ENCODE peak calls at places on chromosomes 5 and 9, in eight cellular contexts. One of them, this sample, is unnamed.

GRCh38 chr5:173770637-173771036 is 117.5 kb upstream of the CPEB4 start:
- DNase-seq in Daoy: no peak
- DNase-seq in activated T-cell treated with anti-CD3 and anti-CD28 coated beads for 1 hour: no peak
- DNase-seq in adipocyte: no peak
- DNase-seq in RPMI7951: no peak
- DNase-seq in stimulated activated CD8-positive, alpha-beta memory T cell treated with anti-CD3 and anti-CD28 coated beads, Interleukin-15, amount 100 ng/mL, for 24 hours: no peak
- DNase-seq in hepatocyte: no peak
- DNase-seq in kidney: no peak
- DNase-seq in this sample: no peak

GRCh38 chr5:158522761-158523160 is 577.0 kb downstream of the EBF1 start:
- DNase-seq in Daoy: no peak
- DNase-seq in activated T-cell treated with anti-CD3 and anti-CD28 coated beads for 1 hour: no peak
- DNase-seq in adipocyte: peak
- DNase-seq in RPMI7951: no peak
- DNase-seq in stimulated activated CD8-positive, alpha-beta memory T cell treated with anti-CD3 and anti-CD28 coated beads, Interleukin-15, amount 100 ng/mL, for 24 hours: no peak
- DNase-seq in hepatocyte: no peak
- DNase-seq in kidney: no peak
- DNase-seq in this sample: no peak

GRCh38 chr9:124881138-124881743 is 19.3 kb downstream of the ARPC5L start:
- DNase-seq in Daoy: no peak
- DNase-seq in activated T-cell treated with anti-CD3 and anti-CD28 coated beads for 1 hour: no peak
- DNase-seq in adipocyte: no peak
- DNase-seq in RPMI7951: no peak
- DNase-seq in stimulated activated CD8-positive, alpha-beta memory T cell treated with anti-CD3 and anti-CD28 coated beads, Interleukin-15, amount 100 ng/mL, for 24 hours: no peak
- DNase-seq in hepatocyte: no peak
- DNase-seq in kidney: no peak
- DNase-seq in this sample: no peak

GRCh38 chr5:142095035-142095434 is 13.5 kb upstream of the NDFIP1 start:
- DNase-seq in Daoy: no peak
- DNase-seq in activated T-cell treated with anti-CD3 and anti-CD28 coated beads for 1 hour: no peak
- DNase-seq in adipocyte: no peak
- DNase-seq in RPMI7951: no peak
- DNase-seq in stimulated activated CD8-positive, alpha-beta memory T cell treated with anti-CD3 and anti-CD28 coated beads, Interleukin-15, amount 100 ng/mL, for 24 hours: no peak
- DNase-seq in hepatocyte: no peak
- DNase-seq in kidney: no peak
- DNase-seq in this sample: no peak

GRCh38 chr9:88826651-88827245 is 164.5 kb upstream of the S1PR3 start:
- DNase-seq in Daoy: peak
- DNase-seq in activated T-cell treated with anti-CD3 and anti-CD28 coated beads for 1 hour: no peak
- DNase-seq in adipocyte: peak
- DNase-seq in RPMI7951: peak
- DNase-seq in stimulated activated CD8-positive, alpha-beta memory T cell treated with anti-CD3 and anti-CD28 coated beads, Interleukin-15, amount 100 ng/mL, for 24 hours: no peak
- DNase-seq in hepatocyte: no peak
- DNase-seq in kidney: no peak
- DNase-seq in this sample: peak

GRCh38 chr5:76927961-76928360 is 24.9 kb upstream of the CRHBP start:
- DNase-seq in Daoy: no peak
- DNase-seq in activated T-cell treated with anti-CD3 and anti-CD28 coated beads for 1 hour: no peak
- DNase-seq in adipocyte: no peak
- DNase-seq in RPMI7951: no peak
- DNase-seq in stimulated activated CD8-positive, alpha-beta memory T cell treated with anti-CD3 and anti-CD28 coated beads, Interleukin-15, amount 100 ng/mL, for 24 hours: no peak
- DNase-seq in hepatocyte: no peak
- DNase-seq in kidney: no peak
- DNase-seq in this sample: no peak

GRCh38 chr9:130579738-130580463 is 524 bp downstream of the FUBP3 start:
- DNase-seq in Daoy: no peak
- DNase-seq in activated T-cell treated with anti-CD3 and anti-CD28 coated beads for 1 hour: no peak
- DNase-seq in adipocyte: peak
- DNase-seq in RPMI7951: no peak
- DNase-seq in stimulated activated CD8-positive, alpha-beta memory T cell treated with anti-CD3 and anti-CD28 coated beads, Interleukin-15, amount 100 ng/mL, for 24 hours: no peak
- DNase-seq in hepatocyte: no peak
- DNase-seq in kidney: no peak
- DNase-seq in this sample: no peak

GRCh38 chr5:398475-399295 is 44.3 kb upstream of the EXOC3 start:
- DNase-seq in Daoy: no peak
- DNase-seq in activated T-cell treated with anti-CD3 and anti-CD28 coated beads for 1 hour: no peak
- DNase-seq in adipocyte: no peak
- DNase-seq in RPMI7951: no peak
- DNase-seq in stimulated activated CD8-positive, alpha-beta memory T cell treated with anti-CD3 and anti-CD28 coated beads, Interleukin-15, amount 100 ng/mL, for 24 hours: no peak
- DNase-seq in hepatocyte: peak
- DNase-seq in kidney: no peak
- DNase-seq in this sample: no peak

GRCh38 chr5:96065577-96066385 is 104.1 kb upstream of the ELL2 start:
- DNase-seq in Daoy: no peak
- DNase-seq in activated T-cell treated with anti-CD3 and anti-CD28 coated beads for 1 hour: no peak
- DNase-seq in adipocyte: no peak
- DNase-seq in RPMI7951: no peak
- DNase-seq in stimulated activated CD8-positive, alpha-beta memory T cell treated with anti-CD3 and anti-CD28 coated beads, Interleukin-15, amount 100 ng/mL, for 24 hours: no peak
- DNase-seq in hepatocyte: no peak
- DNase-seq in kidney: no peak
- DNase-seq in this sample: no peak

GRCh38 chr9:116337015-116337414 is 183.4 kb downstream of the PAPPA start:
- DNase-seq in Daoy: peak
- DNase-seq in activated T-cell treated with anti-CD3 and anti-CD28 coated beads for 1 hour: no peak
- DNase-seq in adipocyte: peak
- DNase-seq in RPMI7951: no peak
- DNase-seq in stimulated activated CD8-positive, alpha-beta memory T cell treated with anti-CD3 and anti-CD28 coated beads, Interleukin-15, amount 100 ng/mL, for 24 hours: no peak
- DNase-seq in hepatocyte: peak
- DNase-seq in kidney: no peak
- DNase-seq in this sample: peak

GRCh38 chr9:4292781-4293180 is 7.1 kb downstream of the GLIS3 start:
- DNase-seq in Daoy: peak
- DNase-seq in activated T-cell treated with anti-CD3 and anti-CD28 coated beads for 1 hour: no peak
- DNase-seq in adipocyte: peak
- DNase-seq in RPMI7951: peak
- DNase-seq in stimulated activated CD8-positive, alpha-beta memory T cell treated with anti-CD3 and anti-CD28 coated beads, Interleukin-15, amount 100 ng/mL, for 24 hours: no peak
- DNase-seq in hepatocyte: no peak
- DNase-seq in kidney: no peak
- DNase-seq in this sample: no peak

GRCh38 chr9:6944896-6945295 is 187.1 kb downstream of the KDM4C start:
- DNase-seq in Daoy: peak
- DNase-seq in activated T-cell treated with anti-CD3 and anti-CD28 coated beads for 1 hour: no peak
- DNase-seq in adipocyte: peak
- DNase-seq in RPMI7951: no peak
- DNase-seq in stimulated activated CD8-positive, alpha-beta memory T cell treated with anti-CD3 and anti-CD28 coated beads, Interleukin-15, amount 100 ng/mL, for 24 hours: no peak
- DNase-seq in hepatocyte: no peak
- DNase-seq in kidney: no peak
- DNase-seq in this sample: no peak

GRCh38 chr9:16627967-16628366 is 242.5 kb downstream of the BNC2 start:
- DNase-seq in Daoy: peak
- DNase-seq in activated T-cell treated with anti-CD3 and anti-CD28 coated beads for 1 hour: no peak
- DNase-seq in adipocyte: peak
- DNase-seq in RPMI7951: peak
- DNase-seq in stimulated activated CD8-positive, alpha-beta memory T cell treated with anti-CD3 and anti-CD28 coated beads, Interleukin-15, amount 100 ng/mL, for 24 hours: no peak
- DNase-seq in hepatocyte: peak
- DNase-seq in kidney: no peak
- DNase-seq in this sample: peak

GRCh38 chr9:15249042-15249818 is 57.8 kb downstream of the TTC39B start:
- DNase-seq in Daoy: peak
- DNase-seq in activated T-cell treated with anti-CD3 and anti-CD28 coated beads for 1 hour: no peak
- DNase-seq in adipocyte: peak
- DNase-seq in RPMI7951: peak
- DNase-seq in stimulated activated CD8-positive, alpha-beta memory T cell treated with anti-CD3 and anti-CD28 coated beads, Interleukin-15, amount 100 ng/mL, for 24 hours: no peak
- DNase-seq in hepatocyte: no peak
- DNase-seq in kidney: no peak
- DNase-seq in this sample: peak

GRCh38 chr9:95100071-95100627 is 217.4 kb downstream of the FANCC start:
- DNase-seq in Daoy: no peak
- DNase-seq in activated T-cell treated with anti-CD3 and anti-CD28 coated beads for 1 hour: no peak
- DNase-seq in adipocyte: no peak
- DNase-seq in RPMI7951: no peak
- DNase-seq in stimulated activated CD8-positive, alpha-beta memory T cell treated with anti-CD3 and anti-CD28 coated beads, Interleukin-15, amount 100 ng/mL, for 24 hours: no peak
- DNase-seq in hepatocyte: no peak
- DNase-seq in kidney: no peak
- DNase-seq in this sample: no peak